ENCODE peak calls at places on chromosomes 12 and 14, in nine cellular contexts. K is activated naive CD4-positive, alpha-beta T cell treated with anti-CD3 and anti-CD28 coated beads, Interleukin-2, amount 50 U/mL, for 72 hours; C is AG09309; B is astrocyte of the hippocampus; F is HFFc6; G is gastrocnemius medialis; R is astrocyte of the spinal cord; J is psoas muscle; P is epithelial cell of prostate. H is an unnamed sample.

GRCh38 chr14:105540811-105541210 is 14.4 kb downstream of the TMEM121 start:
- DNase-seq in K (no peak), C (no peak), B (no peak), F (no peak), G (no peak), R (no peak), J (no peak), P (no peak), H (no peak)

GRCh38 chr12:123269395-123269892 is 2.2 kb downstream of the CDK2AP1 start:
- DNase-seq in K (no peak), C (peak; percentile 13), B (peak; percentile 92), F (peak; percentile 77), G (no peak), R (peak; percentile 79), J (peak; percentile 67), P (no peak), H (peak; percentile 43)

GRCh38 chr12:127214196-127214595 is 1052.8 kb upstream of the TMEM132C start:
- DNase-seq in K (no peak), C (no peak), B (no peak), F (no peak), G (no peak), R (no peak), J (no peak), P (no peak), H (no peak)

GRCh38 chr12:117468016-117468415 is 106.6 kb upstream of the NOS1 start:
- DNase-seq in K (no peak), C (no peak), B (no peak), F (no peak), G (no peak), R (no peak), J (no peak), P (no peak), H (no peak)

GRCh38 chr12:109308534-109309440 is at the start of gene FOXN4:
- DNase-seq in K (no peak), C (no peak), B (no peak), F (no peak), G (no peak), R (no peak), J (no peak), P (no peak), H (no peak)

GRCh38 chr12:48351022-48351708 is 446 bp upstream of the ZNF641 start:
- DNase-seq in K (peak; percentile 64), C (peak; percentile 39), B (peak; percentile 80), F (peak; percentile 35), G (peak; percentile 63), R (peak; percentile 66), J (peak; percentile 84), P (no peak), H (peak; percentile 56)

GRCh38 chr14:68911594-68912227 is 67.4 kb downstream of the ACTN1 start:
- DNase-seq in K (no peak), C (no peak), B (peak; percentile 87), F (peak; percentile 54), G (peak; percentile 25), R (peak; percentile 70), J (peak; percentile 64), P (no peak), H (peak; percentile 57)

GRCh38 chr14:24436355-24437019 is 6.1 kb downstream of the SDR39U1 start:
- DNase-seq in K (no peak), C (peak; percentile 67), B (peak; percentile 78), F (peak; percentile 76), G (no peak), R (peak; percentile 79), J (no peak), P (no peak), H (peak; percentile 57)

GRCh38 chr12:25972783-25973182 is 14.3 kb downstream of the RASSF8 start:
- DNase-seq in K (no peak), C (no peak), B (no peak), F (peak; percentile 31), G (no peak), R (peak; percentile 80), J (no peak), P (no peak), H (no peak)

GRCh38 chr14:92473947-92474535 is 39.5 kb upstream of the RIN3 start:
- DNase-seq in K (no peak), C (no peak), B (no peak), F (no peak), G (no peak), R (peak; percentile 16), J (no peak), P (no peak), H (no peak)

GRCh38 chr14:91354221-91354916 is 63.3 kb downstream of the CCDC88C start:
- DNase-seq in K (no peak), C (peak; percentile 32), B (peak; percentile 69), F (no peak), G (no peak), R (peak; percentile 55), J (peak; percentile 63), P (no peak), H (no peak)

GRCh38 chr12:117724545-117724944 is 244.2 kb downstream of the KSR2 start:
- DNase-seq in K (no peak), C (no peak), B (peak; percentile 2), F (no peak), G (no peak), R (peak; percentile 0), J (no peak), P (no peak), H (no peak)

GRCh38 chr12:106179086-106179485 is 40.3 kb upstream of the NUAK1 start:
- DNase-seq in K (no peak), C (peak; percentile 13), B (no peak), F (no peak), G (no peak), R (no peak), J (no peak), P (no peak), H (no peak)

GRCh38 chr12:75818863-75819262 is 212.7 kb downstream of the PHLDA1 start:
- DNase-seq in K (no peak), C (no peak), B (no peak), F (peak; percentile 48), G (no peak), R (no peak), J (no peak), P (no peak), H (no peak)

GRCh38 chr12:113778432-113779128 is 187.5 kb downstream of the RBM19 start:
- DNase-seq in K (no peak), C (no peak), B (peak; percentile 59), F (no peak), G (no peak), R (no peak), J (no peak), P (no peak), H (no peak)

GRCh38 chr14:95211721-95212504 is 54.6 kb upstream of the DICER1 start:
- DNase-seq in K (no peak), C (no peak), B (no peak), F (no peak), G (no peak), R (no peak), J (no peak), P (no peak), H (no peak)

GRCh38 chr14:104975481-104976197 is 2.5 kb downstream of the AHNAK2 start:
- DNase-seq in K (no peak), C (no peak), B (no peak), F (no peak), G (no peak), R (no peak), J (no peak), P (no peak), H (no peak)

GRCh38 chr14:70317969-70318634 is 41.4 kb downstream of the COX16 start:
- DNase-seq in K (no peak), C (peak; percentile 27), B (peak; percentile 64), F (peak; percentile 64), G (no peak), R (peak; percentile 54), J (no peak), P (no peak), H (peak; percentile 40)

GRCh38 chr14:76993743-76994142 is 34.8 kb downstream of the IRF2BPL start:
- DNase-seq in K (no peak), C (no peak), B (no peak), F (no peak), G (no peak), R (no peak), J (no peak), P (no peak), H (no peak)

GRCh38 chr12:70467476-70467875 is 101.4 kb downstream of the KCNMB4 start:
- DNase-seq in K (no peak), C (no peak), B (no peak), F (no peak), G (no peak), R (no peak), J (no peak), P (no peak), H (no peak)

GRCh38 chr12:45216983-45217485 is 1.1 kb downstream of the ANO6 start:
- DNase-seq in K (no peak), C (no peak), B (peak; percentile 43), F (no peak), G (no peak), R (peak; percentile 36), J (no peak), P (no peak), H (no peak)

GRCh38 chr12:88957358-88957757 is 377.1 kb upstream of the KITLG start:
- DNase-seq in K (no peak), C (no peak), B (no peak), F (peak; percentile 16), G (no peak), R (no peak), J (no peak), P (no peak), H (no peak)

GRCh38 chr12:101857043-101857558 is 20.3 kb upstream of the DRAM1 start:
- DNase-seq in K (no peak), C (peak; percentile 82), B (peak; percentile 37), F (peak; percentile 84), G (no peak), R (peak; percentile 18), J (no peak), P (peak; percentile 41), H (no peak)

GRCh38 chr12:120625557-120626419 is 14.6 kb upstream of the CABP1 start:
- DNase-seq in K (no peak), C (no peak), B (no peak), F (no peak), G (no peak), R (no peak), J (no peak), P (no peak), H (no peak)

GRCh38 chr14:39180553-39180952 is 5.5 kb downstream of the PNN start:
- DNase-seq in K (no peak), C (no peak), B (no peak), F (no peak), G (no peak), R (no peak), J (no peak), P (no peak), H (no peak)

GRCh38 chr12:130372936-130373335 is 35.2 kb downstream of the PIWIL1 start:
- DNase-seq in K (no peak), C (no peak), B (no peak), F (no peak), G (no peak), R (no peak), J (no peak), P (no peak), H (no peak)

GRCh38 chr12:85633491-85633890 is 202.7 kb downstream of the RASSF9 start:
- DNase-seq in K (no peak), C (no peak), B (peak; percentile 55), F (no peak), G (no peak), R (no peak), J (no peak), P (no peak), H (no peak)

GRCh38 chr14:91899213-91899612 is 31.9 kb upstream of the TC2N start:
- DNase-seq in K (no peak), C (no peak), B (no peak), F (no peak), G (no peak), R (no peak), J (no peak), P (no peak), H (peak; percentile 31)

GRCh38 chr12:104219908-104220404 is 4.4 kb downstream of the TXNRD1 start:
- DNase-seq in K (peak; percentile 71), C (peak; percentile 65), B (peak; percentile 72), F (peak; percentile 92), G (no peak), R (peak; percentile 50), J (no peak), P (peak; percentile 91), H (peak; percentile 90)

GRCh38 chr12:71439613-71440392 is at the start of gene LGR5:
- DNase-seq in K (no peak), C (no peak), B (peak; percentile 67), F (no peak), G (no peak), R (peak; percentile 31), J (peak; percentile 36), P (no peak), H (peak; percentile 29)

GRCh38 chr12:63905523-63905922 is 61.0 kb downstream of the SRGAP1 start:
- DNase-seq in K (no peak), C (no peak), B (no peak), F (peak; percentile 91), G (no peak), R (no peak), J (no peak), P (no peak), H (peak; percentile 19)

H was measured in H4.